ENCODE peak calls at places on chromosomes 13 and 19, in six cellular contexts. V, U, G, D, C and L are unnamed samples. For H3K4me1, the result is how much of the 10 kb centered on the place peaks cover.

GRCh38 chr13:75628811-75629210 is 7.3 kb upstream of the LMO7 start:
- DNase-seq in V (no peak), U (no peak), G (no peak), D (no peak), C (no peak), L (no peak)

GRCh38 chr13:24660023-24660806 is 20.0 kb upstream of the ATP12A start:
- DNase-seq in V (no peak), U (no peak), G (no peak), D (peak), C (peak), L (no peak)

GRCh38 chr13:59176775-59177174 is 987.0 kb downstream of the DIAPH3 start:
- DNase-seq in V (peak), U (no peak), G (no peak), D (no peak), C (no peak), L (no peak)

GRCh38 chr13:103371271-103371670 is 305.1 kb upstream of the SLC10A2 start:
- DNase-seq in V (no peak), U (no peak), G (no peak), D (no peak), C (peak), L (no peak)

GRCh38 chr19:45087531-45087930 is 5.4 kb upstream of the PPP1R37 start:
- DNase-seq in V (no peak), U (no peak), G (no peak), D (no peak), C (no peak), L (no peak)

GRCh38 chr19:4744451-4745170 is 21.0 kb upstream of the DPP9 start:
- DNase-seq in V (no peak), U (no peak), G (peak), D (peak), C (peak), L (no peak)

GRCh38 chr19:428144-428543 is 19.2 kb upstream of the C2CD4C start:
- DNase-seq in V (no peak), U (no peak), G (no peak), D (no peak), C (no peak), L (no peak)

GRCh38 chr19:16702123-16702522 is 17.5 kb upstream of the NWD1 start:
- DNase-seq in V (no peak), U (no peak), G (peak), D (peak), C (no peak), L (no peak)

GRCh38 chr19:40252395-40252794 is 25.9 kb upstream of the CCNP start:
- DNase-seq in V (peak), U (no peak), G (no peak), D (no peak), C (no peak), L (no peak)

GRCh38 chr19:33293255-33294057 is 8.9 kb downstream of the CEBPA start:
- DNase-seq in V (no peak), U (no peak), G (peak), D (peak), C (peak), L (no peak)

GRCh38 chr19:28358604-28359003 is 854.3 kb downstream of the UQCRFS1 start:
- DNase-seq in V (no peak), U (no peak), G (no peak), D (no peak), C (no peak), L (no peak)

GRCh38 chr19:18091217-18091608 is 4.5 kb upstream of the IL12RB1 start:
- DNase-seq in V (no peak), U (no peak), G (no peak), D (no peak), C (no peak), L (no peak)

GRCh38 chr13:77034883-77035282 is 7.9 kb upstream of the FBXL3 start:
- DNase-seq in V (no peak), U (no peak), G (peak), D (peak), C (no peak), L (no peak)

GRCh38 chr13:103029798-103030197 is 36.4 kb downstream of the SLC10A2 start:
- DNase-seq in V (no peak), U (no peak), G (no peak), D (no peak), C (no peak), L (no peak)

GRCh38 chr19:37931941-37932655 is 25.1 kb downstream of the SIPA1L3 start:
- DNase-seq in V (peak), U (peak), G (peak), D (peak), C (peak), L (peak)

GRCh38 chr13:28181413-28181812 is 43.1 kb downstream of the PAN3 start:
- DNase-seq in V (no peak), U (no peak), G (peak), D (peak), C (peak), L (no peak)

GRCh38 chr13:49456156-49456555 is 12.1 kb downstream of the SETDB2 start:
- DNase-seq in V (no peak), U (no peak), G (peak), D (no peak), C (no peak), L (no peak)

GRCh38 chr19:39696418-39696817 is 7.9 kb upstream of the LGALS14 start:
- DNase-seq in V (no peak), U (no peak), G (no peak), D (no peak), C (peak), L (no peak)

GRCh38 chr19:14563590-14563926 is 8.3 kb downstream of the NDUFB7 start:
- DNase-seq in V (no peak), U (peak), G (no peak), D (no peak), C (no peak), L (no peak)

GRCh38 chr19:35657904-35658700 is 8.2 kb upstream of the UPK1A start:
- DNase-seq in V (no peak), U (no peak), G (no peak), D (no peak), C (no peak), L (no peak)

GRCh38 chr13:111241862-111242261 is 78.6 kb upstream of the TEX29 start:
- DNase-seq in V (no peak), U (no peak), G (no peak), D (no peak), C (no peak), L (no peak)

GRCh38 chr19:5326986-5327623 is 13.5 kb downstream of the PTPRS start:
- DNase-seq in V (no peak), U (peak), G (no peak), D (no peak), C (no peak), L (no peak)

GRCh38 chr19:55958356-55958755 is 10.7 kb downstream of the NLRP8 start:
- DNase-seq in V (no peak), U (no peak), G (no peak), D (no peak), C (no peak), L (no peak)

GRCh38 chr13:30108913-30109237 is 198.5 kb downstream of the KATNAL1 start:
- DNase-seq in V (no peak), U (no peak), G (no peak), D (no peak), C (peak), L (no peak)

GRCh38 chr19:3471954-3472655 is 8.2 kb downstream of the SMIM24 start:
- DNase-seq in V (no peak), U (peak), G (no peak), D (peak), C (peak), L (no peak)

GRCh38 chr13:111490611-111491010 is 170.2 kb downstream of the TEX29 start:
- DNase-seq in V (no peak), U (no peak), G (no peak), D (no peak), C (no peak), L (no peak)

GRCh38 chr19:15062036-15062435 is 12.8 kb downstream of the CASP14 start:
- DNase-seq in V (no peak), U (no peak), G (no peak), D (no peak), C (no peak), L (no peak)

GRCh38 chr19:49011194-49011593 is 5.7 kb downstream of the LHB start:
- DNase-seq in V (no peak), U (no peak), G (no peak), D (no peak), C (no peak), L (no peak)
- H3K14ac ChIP-seq in V (no peak), U (no peak), G (no peak), D (no peak), C (no peak), L (no peak)

GRCh38 chr13:98585398-98585754 is 8.5 kb upstream of the STK24 start:
- DNase-seq in V (no peak), U (no peak), G (no peak), D (no peak), C (peak), L (no peak)
- H2AFZ ChIP-seq in V (no peak), U (peak), G (no peak), D (no peak), C (no peak), L (no peak)

GRCh38 chr13:73166204-73166603 is 107.4 kb downstream of the KLF5 start:
- DNase-seq in V (no peak), U (no peak), G (no peak), D (no peak), C (peak), L (no peak)
- H3K4me1 ChIP-seq in V (under half), U (under half), G (under half), D (under half), C (under half), L (under half)

GRCh38 chr19:10601999-10602329 is 14.9 kb upstream of the AP1M2 start:
- DNase-seq in V (no peak), U (no peak), G (no peak), D (no peak), C (no peak), L (no peak)
- H3K14ac ChIP-seq in V (no peak), U (no peak), G (no peak), D (no peak), C (no peak), L (no peak)